ENCODE peak calls at places on chromosomes 1 and 21, in four cellular contexts. X is thoracic aorta, V is left lung, U is transverse colon. B is an unnamed sample.

GRCh38 chr21:25960423-25960822 is 210.1 kb downstream of the APP start:
- DNase-seq in U (no peak), X (no peak), V (no peak), B (no peak)

GRCh38 chr1:204424621-204425020 is 13.0 kb upstream of the PPP1R15B start:
- DNase-seq in V (no peak), U (no peak), X (no peak), B (no peak)

GRCh38 chr1:43651922-43652321 is 2.0 kb downstream of the KDM4A start:
- DNase-seq in X (no peak), V (no peak), U (peak), B (no peak)

GRCh38 chr1:159469921-159470595 is 30.5 kb downstream of the OR10J1 start:
- DNase-seq in V (no peak), X (no peak), U (no peak), B (no peak)

GRCh38 chr1:67832737-67833594 is at the start of gene GNG12:
- DNase-seq in U (peak), V (peak), X (no peak), B (no peak)

GRCh38 chr1:96308314-96308713 is 413.3 kb upstream of the PTBP2 start:
- DNase-seq in U (no peak), X (no peak), V (no peak), B (no peak)

GRCh38 chr1:26771643-26772321 is 16.0 kb upstream of the PIGV start:
- DNase-seq in V (peak), X (no peak), U (no peak), B (no peak)

GRCh38 chr1:201509601-201510374 is 2.9 kb upstream of the CSRP1 start:
- DNase-seq in U (no peak), X (no peak), V (no peak), B (peak)

GRCh38 chr1:9577423-9577822 is 11.3 kb upstream of the TMEM201 start:
- DNase-seq in X (no peak), V (no peak), U (no peak), B (no peak)

GRCh38 chr1:208054485-208054884 is 143.6 kb upstream of the CD34 start:
- DNase-seq in U (no peak), V (no peak), X (no peak), B (no peak)

GRCh38 chr1:38273405-38273804 is 226.8 kb upstream of the POU3F1 start:
- DNase-seq in X (no peak), U (no peak), V (no peak), B (no peak)

GRCh38 chr1:106755682-106756406 is 300.6 kb upstream of the PRMT6 start:
- DNase-seq in X (no peak), V (no peak), U (no peak), B (no peak)

GRCh38 chr1:240946926-240947325 is 335.0 kb upstream of the GREM2 start:
- DNase-seq in U (peak), X (no peak), V (no peak), B (peak)

GRCh38 chr1:39026947-39027507 is 877 bp downstream of the NDUFS5 start:
- DNase-seq in X (no peak), V (no peak), U (no peak), B (no peak)

GRCh38 chr1:103469801-103470200 is 55.7 kb upstream of the RNPC3 start:
- DNase-seq in U (no peak), V (no peak), X (no peak), B (no peak)

GRCh38 chr1:204791453-204792366 is 79.0 kb upstream of the NFASC start:
- DNase-seq in V (peak), U (peak), X (no peak), B (peak)

GRCh38 chr1:45206808-45207624 is 611 bp upstream of the ZSWIM5 start:
- DNase-seq in U (no peak), V (no peak), X (no peak), B (no peak)

GRCh38 chr1:44524655-44525530 is 119.8 kb downstream of the RNF220 start:
- DNase-seq in V (no peak), U (no peak), X (no peak), B (no peak)

GRCh38 chr1:209704584-209704983 is at the start of gene HSD11B1:
- DNase-seq in X (peak), U (peak), V (peak), B (no peak)

GRCh38 chr21:45323487-45324380 is 36.0 kb upstream of the POFUT2 start:
- DNase-seq in U (no peak), V (peak), X (peak), B (no peak)

GRCh38 chr21:22201669-22202068 is 1203.5 kb downstream of the NCAM2 start:
- DNase-seq in U (no peak), X (no peak), V (no peak), B (no peak)

GRCh38 chr1:45543599-45544417 is 6.8 kb upstream of the AKR1A1 start:
- DNase-seq in U (peak), V (peak), X (no peak), B (peak)

GRCh38 chr1:246681822-246682221 is 42.4 kb upstream of the SCCPDH start:
- DNase-seq in U (no peak), X (no peak), V (no peak), B (no peak)

GRCh38 chr1:43493661-43494450 is 36.8 kb upstream of the PTPRF start:
- DNase-seq in X (no peak), U (no peak), V (no peak), B (no peak)

GRCh38 chr1:54995835-54996234 is 2.9 kb upstream of the BSND start:
- DNase-seq in U (no peak), V (no peak), X (no peak), B (no peak)

GRCh38 chr1:206558794-206559660 is 51.7 kb downstream of the RASSF5 start:
- DNase-seq in X (no peak), V (no peak), U (no peak), B (peak)
- H3K4me3 ChIP-seq in X (peak), V (peak), U (peak), B (peak)

GRCh38 chr1:212946872-212947271 is 3.5 kb upstream of the VASH2 start:
- DNase-seq in V (no peak), X (no peak), U (no peak), B (peak)
- H3K4me3 ChIP-seq in V (no peak), X (no peak), U (no peak), B (peak)

DNA sequence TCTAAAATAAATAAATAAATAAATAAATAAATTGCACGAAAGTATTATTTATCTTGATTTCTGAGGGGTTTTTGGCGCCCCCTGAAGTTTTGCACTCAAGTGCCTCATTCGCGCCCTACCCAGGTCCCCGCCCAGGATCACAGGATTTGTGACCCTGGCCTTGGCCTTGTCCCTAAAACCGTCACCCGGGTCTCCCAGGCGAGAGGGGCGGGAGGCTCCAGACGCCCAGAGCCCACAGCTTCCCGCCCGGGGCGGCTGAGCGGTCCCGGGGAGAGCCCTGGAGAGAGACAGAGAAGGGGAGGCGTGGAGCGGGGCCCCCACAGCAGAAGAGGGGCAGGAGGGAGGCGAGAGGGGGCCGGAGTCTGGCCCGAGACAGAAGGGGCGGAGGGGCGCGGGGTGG is 91.8 kb upstream of the CASZ1 start:
- DNase-seq in U (no peak), V (no peak), X (no peak), B (no peak)
- H3K4me3 ChIP-seq in U (no peak), V (no peak), X (no peak), B (no peak)

GRCh38 chr1:115838805-115839705 is 1.9 kb downstream of the NHLH2 start:
- DNase-seq in V (no peak), U (no peak), X (no peak), B (no peak)
- H3K4me3 ChIP-seq in V (peak), U (peak), X (peak), B (no peak)

GRCh38 chr1:94060720-94061119 is 60.2 kb downstream of the ABCA4 start:
- DNase-seq in U (no peak), V (no peak), X (no peak), B (no peak)

GRCh38 chr1:94061513-94062443 is 59.2 kb downstream of the ABCA4 start:
- DNase-seq in X (peak), V (peak), U (peak), B (peak)

GRCh38 chr1:94067196-94067595 is 53.8 kb downstream of the ABCA4 start:
- DNase-seq in X (no peak), U (no peak), V (no peak), B (no peak)

GRCh38 chr1:94058766-94059165 is 62.2 kb downstream of the ABCA4 start:
- DNase-seq in V (no peak), U (no peak), X (no peak), B (no peak)

GRCh38 chr1:94063379-94063778 is 57.6 kb downstream of the ABCA4 start:
- DNase-seq in V (no peak), U (peak), X (no peak), B (no peak)
- H3K4me3 ChIP-seq in V (no peak), U (no peak), X (no peak), B (no peak)

DNA sequence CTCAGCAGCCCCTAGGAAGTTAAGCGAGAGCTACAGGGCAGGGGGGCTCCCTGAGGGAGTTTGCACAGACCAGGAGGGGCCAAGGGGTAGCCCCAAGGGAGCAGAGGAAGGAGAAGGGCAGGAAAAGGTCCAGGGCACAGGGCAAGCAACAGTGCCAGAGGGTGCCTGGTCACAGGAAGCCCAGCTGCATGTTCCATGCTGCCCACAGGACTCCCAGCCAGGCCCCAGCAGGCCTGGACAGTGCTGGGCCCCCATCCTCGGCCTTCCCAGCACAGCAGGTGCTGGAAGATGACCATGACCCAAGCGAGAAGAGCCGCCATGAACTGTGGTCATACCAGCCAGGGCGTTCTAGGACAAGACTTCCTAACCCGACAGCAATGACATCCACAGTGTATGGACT is 11.0 kb downstream of the KLHL21 start:
- DNase-seq in X (no peak), U (no peak), V (no peak), B (no peak)
- H3K4me3 ChIP-seq in X (peak), U (no peak), V (no peak), B (no peak)

GRCh38 chr1:154791292-154792278 is 78.5 kb downstream of the KCNN3 start:
- DNase-seq in X (no peak), V (no peak), U (peak), B (peak)
- H3K4me3 ChIP-seq in X (no peak), V (no peak), U (no peak), B (no peak)